ENCODE peak calls at places on chromosome 17, in four cellular contexts. One of them, this sample, is unnamed.
A peak's percentile ranks its signal among the peaks of the same experiment; 100 is the strongest.

GRCh38 chr17:48799069-48799710 is 17.8 kb downstream of the TTLL6 start:
- DNase-seq in CD8-positive, alpha-beta memory T cell: no peak
- DNase-seq in stimulated activated CD4-positive, alpha-beta T cell treated with anti-CD3 and anti-CD28 coated beads, Interleukin-15, amount 100 ng/mL, for 48 hours: no peak
- DNase-seq in T-cell: no peak
- DNase-seq in this sample: no peak

GRCh38 chr17:64091116-64091515 is 38.8 kb downstream of the ERN1 start:
- DNase-seq in CD8-positive, alpha-beta memory T cell: no peak
- DNase-seq in T-cell: no peak
- DNase-seq in stimulated activated CD4-positive, alpha-beta T cell treated with anti-CD3 and anti-CD28 coated beads, Interleukin-15, amount 100 ng/mL, for 48 hours: no peak
- DNase-seq in this sample: peak; percentile 33

GRCh38 chr17:82963104-82963950 is 116.1 kb upstream of the METRNL start:
- DNase-seq in T-cell: peak; percentile 14
- DNase-seq in CD8-positive, alpha-beta memory T cell: peak; percentile 57
- DNase-seq in stimulated activated CD4-positive, alpha-beta T cell treated with anti-CD3 and anti-CD28 coated beads, Interleukin-15, amount 100 ng/mL, for 48 hours: no peak
- DNase-seq in this sample: peak; percentile 71

GRCh38 chr17:17849863-17850373 is 13.1 kb upstream of the SREBF1 start:
- DNase-seq in stimulated activated CD4-positive, alpha-beta T cell treated with anti-CD3 and anti-CD28 coated beads, Interleukin-15, amount 100 ng/mL, for 48 hours: peak; percentile 69
- DNase-seq in T-cell: peak; percentile 58
- DNase-seq in CD8-positive, alpha-beta memory T cell: peak; percentile 83
- DNase-seq in this sample: peak; percentile 77

GRCh38 chr17:82257473-82257872 is 16.0 kb downstream of the CSNK1D start:
- DNase-seq in CD8-positive, alpha-beta memory T cell: peak; percentile 83
- DNase-seq in T-cell: peak; percentile 62
- DNase-seq in stimulated activated CD4-positive, alpha-beta T cell treated with anti-CD3 and anti-CD28 coated beads, Interleukin-15, amount 100 ng/mL, for 48 hours: no peak
- DNase-seq in this sample: no peak

GRCh38 chr17:74211929-74212261 is 1.5 kb upstream of the TTYH2 start:
- DNase-seq in T-cell: no peak
- DNase-seq in CD8-positive, alpha-beta memory T cell: no peak
- DNase-seq in stimulated activated CD4-positive, alpha-beta T cell treated with anti-CD3 and anti-CD28 coated beads, Interleukin-15, amount 100 ng/mL, for 48 hours: no peak
- DNase-seq in this sample: peak; percentile 18

GRCh38 chr17:78780335-78780734 is 1.7 kb downstream of the CYTH1 start:
- DNase-seq in stimulated activated CD4-positive, alpha-beta T cell treated with anti-CD3 and anti-CD28 coated beads, Interleukin-15, amount 100 ng/mL, for 48 hours: no peak
- DNase-seq in T-cell: no peak
- DNase-seq in CD8-positive, alpha-beta memory T cell: no peak
- DNase-seq in this sample: no peak

GRCh38 chr17:65560628-65561371 is 648 bp downstream of the AXIN2 start:
- DNase-seq in T-cell: peak; percentile 65
- DNase-seq in CD8-positive, alpha-beta memory T cell: peak; percentile 82
- DNase-seq in stimulated activated CD4-positive, alpha-beta T cell treated with anti-CD3 and anti-CD28 coated beads, Interleukin-15, amount 100 ng/mL, for 48 hours: peak; percentile 65
- DNase-seq in this sample: peak; percentile 84

GRCh38 chr17:21199311-21199710 is 14.7 kb downstream of the TMEM11 start:
- DNase-seq in stimulated activated CD4-positive, alpha-beta T cell treated with anti-CD3 and anti-CD28 coated beads, Interleukin-15, amount 100 ng/mL, for 48 hours: no peak
- DNase-seq in T-cell: no peak
- DNase-seq in CD8-positive, alpha-beta memory T cell: no peak
- DNase-seq in this sample: peak; percentile 92

GRCh38 chr17:13833921-13834320 is 232.2 kb upstream of the HS3ST3A1 start:
- DNase-seq in stimulated activated CD4-positive, alpha-beta T cell treated with anti-CD3 and anti-CD28 coated beads, Interleukin-15, amount 100 ng/mL, for 48 hours: no peak
- DNase-seq in CD8-positive, alpha-beta memory T cell: no peak
- DNase-seq in T-cell: no peak
- DNase-seq in this sample: peak; percentile 15

GRCh38 chr17:47165137-47165536 is 24.0 kb downstream of the CDC27 start:
- DNase-seq in T-cell: no peak
- DNase-seq in stimulated activated CD4-positive, alpha-beta T cell treated with anti-CD3 and anti-CD28 coated beads, Interleukin-15, amount 100 ng/mL, for 48 hours: no peak
- DNase-seq in CD8-positive, alpha-beta memory T cell: no peak
- DNase-seq in this sample: no peak